ENCODE peak calls at places on chromosomes 16 and 17, in six cellular contexts. One of them, this sample, is unnamed.

GRCh38 chr17:37744633-37744927 is 279 bp downstream of the HNF1B start:
- DNase-seq in body of pancreas: no peak
- DNase-seq in coronary artery: no peak
- DNase-seq in neuronal stem cell: no peak
- DNase-seq in stimulated activated CD4-positive, alpha-beta T cell treated with anti-CD3 and anti-CD28 coated beads, Interleukin-1b, Interleukin-23, amount 100 ng/mL, for 1 hour: no peak
- DNase-seq in A172: no peak
- DNase-seq in this sample: no peak

GRCh38 chr17:33322063-33322462 is 29.0 kb upstream of the ASIC2 start:
- DNase-seq in body of pancreas: no peak
- DNase-seq in coronary artery: no peak
- DNase-seq in neuronal stem cell: no peak
- DNase-seq in stimulated activated CD4-positive, alpha-beta T cell treated with anti-CD3 and anti-CD28 coated beads, Interleukin-1b, Interleukin-23, amount 100 ng/mL, for 1 hour: no peak
- DNase-seq in A172: no peak
- DNase-seq in this sample: no peak

GRCh38 chr16:75256871-75257343 is 5.5 kb upstream of the BCAR1 start:
- DNase-seq in body of pancreas: no peak
- DNase-seq in coronary artery: peak; percentile 78
- DNase-seq in neuronal stem cell: no peak
- DNase-seq in stimulated activated CD4-positive, alpha-beta T cell treated with anti-CD3 and anti-CD28 coated beads, Interleukin-1b, Interleukin-23, amount 100 ng/mL, for 1 hour: no peak
- DNase-seq in A172: peak; percentile 77
- DNase-seq in this sample: no peak

GRCh38 chr17:8118769-8119574 is 658 bp upstream of the ALOXE3 start:
- DNase-seq in body of pancreas: peak; percentile 90
- DNase-seq in coronary artery: peak; percentile 92
- DNase-seq in neuronal stem cell: peak; percentile 88
- DNase-seq in stimulated activated CD4-positive, alpha-beta T cell treated with anti-CD3 and anti-CD28 coated beads, Interleukin-1b, Interleukin-23, amount 100 ng/mL, for 1 hour: peak; percentile 73
- DNase-seq in A172: peak; percentile 88
- DNase-seq in this sample: peak; percentile 76

GRCh38 chr16:3610698-3611144 is 685 bp downstream of the SLX4 start:
- DNase-seq in body of pancreas: no peak
- DNase-seq in coronary artery: no peak
- DNase-seq in neuronal stem cell: peak; percentile 33
- DNase-seq in stimulated activated CD4-positive, alpha-beta T cell treated with anti-CD3 and anti-CD28 coated beads, Interleukin-1b, Interleukin-23, amount 100 ng/mL, for 1 hour: no peak
- DNase-seq in A172: peak; percentile 21
- DNase-seq in this sample: no peak

GRCh38 chr16:13911306-13911705 is 8.6 kb upstream of the ERCC4 start:
- DNase-seq in body of pancreas: no peak
- DNase-seq in coronary artery: no peak
- DNase-seq in neuronal stem cell: no peak
- DNase-seq in stimulated activated CD4-positive, alpha-beta T cell treated with anti-CD3 and anti-CD28 coated beads, Interleukin-1b, Interleukin-23, amount 100 ng/mL, for 1 hour: no peak
- DNase-seq in A172: no peak
- DNase-seq in this sample: no peak

GRCh38 chr16:64864232-64864803 is 257.5 kb downstream of the CDH11 start:
- DNase-seq in body of pancreas: no peak
- DNase-seq in coronary artery: no peak
- DNase-seq in neuronal stem cell: no peak
- DNase-seq in stimulated activated CD4-positive, alpha-beta T cell treated with anti-CD3 and anti-CD28 coated beads, Interleukin-1b, Interleukin-23, amount 100 ng/mL, for 1 hour: no peak
- DNase-seq in A172: peak; percentile 92
- DNase-seq in this sample: no peak

GRCh38 chr17:2593846-2594656 is 597 bp downstream of the PAFAH1B1 start:
- DNase-seq in body of pancreas: peak; percentile 79
- DNase-seq in coronary artery: peak; percentile 86
- DNase-seq in neuronal stem cell: peak; percentile 82
- DNase-seq in stimulated activated CD4-positive, alpha-beta T cell treated with anti-CD3 and anti-CD28 coated beads, Interleukin-1b, Interleukin-23, amount 100 ng/mL, for 1 hour: peak; percentile 71
- DNase-seq in A172: peak; percentile 66
- DNase-seq in this sample: peak; percentile 70

GRCh38 chr17:77319211-77320031 is 178.7 kb downstream of the SEC14L1 start:
- DNase-seq in body of pancreas: peak; percentile 61
- DNase-seq in coronary artery: peak; percentile 97
- DNase-seq in neuronal stem cell: no peak
- DNase-seq in stimulated activated CD4-positive, alpha-beta T cell treated with anti-CD3 and anti-CD28 coated beads, Interleukin-1b, Interleukin-23, amount 100 ng/mL, for 1 hour: peak; percentile 41
- DNase-seq in A172: peak; percentile 99
- DNase-seq in this sample: no peak

GRCh38 chr17:55845385-55845784 is 94.5 kb downstream of the PCTP start:
- DNase-seq in body of pancreas: peak; percentile 26
- DNase-seq in coronary artery: peak; percentile 74
- DNase-seq in neuronal stem cell: peak; percentile 62
- DNase-seq in stimulated activated CD4-positive, alpha-beta T cell treated with anti-CD3 and anti-CD28 coated beads, Interleukin-1b, Interleukin-23, amount 100 ng/mL, for 1 hour: no peak
- DNase-seq in A172: no peak
- DNase-seq in this sample: peak; percentile 15

GRCh38 chr16:720507-720989 is 398 bp upstream of the ANTKMT start:
- DNase-seq in body of pancreas: no peak
- DNase-seq in coronary artery: no peak
- DNase-seq in neuronal stem cell: no peak
- DNase-seq in stimulated activated CD4-positive, alpha-beta T cell treated with anti-CD3 and anti-CD28 coated beads, Interleukin-1b, Interleukin-23, amount 100 ng/mL, for 1 hour: no peak
- DNase-seq in A172: peak; percentile 74
- DNase-seq in this sample: peak; percentile 70

GRCh38 chr16:66295191-66295590 is 71.3 kb upstream of the CDH5 start:
- DNase-seq in body of pancreas: no peak
- DNase-seq in coronary artery: peak; percentile 41
- DNase-seq in neuronal stem cell: no peak
- DNase-seq in stimulated activated CD4-positive, alpha-beta T cell treated with anti-CD3 and anti-CD28 coated beads, Interleukin-1b, Interleukin-23, amount 100 ng/mL, for 1 hour: no peak
- DNase-seq in A172: no peak
- DNase-seq in this sample: no peak

GRCh38 chr16:1698680-1699079 is 7.3 kb upstream of the MAPK8IP3 start:
- DNase-seq in body of pancreas: no peak
- DNase-seq in coronary artery: no peak
- DNase-seq in neuronal stem cell: no peak
- DNase-seq in stimulated activated CD4-positive, alpha-beta T cell treated with anti-CD3 and anti-CD28 coated beads, Interleukin-1b, Interleukin-23, amount 100 ng/mL, for 1 hour: no peak
- DNase-seq in A172: no peak
- DNase-seq in this sample: no peak

GRCh38 chr17:4833941-4834501 is 881 bp downstream of the MINK1 start:
- DNase-seq in body of pancreas: peak; percentile 17
- DNase-seq in coronary artery: peak; percentile 79
- DNase-seq in neuronal stem cell: no peak
- DNase-seq in stimulated activated CD4-positive, alpha-beta T cell treated with anti-CD3 and anti-CD28 coated beads, Interleukin-1b, Interleukin-23, amount 100 ng/mL, for 1 hour: no peak
- DNase-seq in A172: peak; percentile 34
- DNase-seq in this sample: no peak

GRCh38 chr17:36590082-36590481 is 1.6 kb upstream of the DHRS11 start:
- DNase-seq in body of pancreas: no peak
- DNase-seq in coronary artery: no peak
- DNase-seq in neuronal stem cell: no peak
- DNase-seq in stimulated activated CD4-positive, alpha-beta T cell treated with anti-CD3 and anti-CD28 coated beads, Interleukin-1b, Interleukin-23, amount 100 ng/mL, for 1 hour: no peak
- DNase-seq in A172: no peak
- DNase-seq in this sample: no peak

GRCh38 chr16:80198265-80198994 is 342.4 kb upstream of the DYNLRB2 start:
- DNase-seq in body of pancreas: no peak
- DNase-seq in coronary artery: no peak
- DNase-seq in neuronal stem cell: no peak
- DNase-seq in stimulated activated CD4-positive, alpha-beta T cell treated with anti-CD3 and anti-CD28 coated beads, Interleukin-1b, Interleukin-23, amount 100 ng/mL, for 1 hour: no peak
- DNase-seq in A172: no peak
- DNase-seq in this sample: no peak

GRCh38 chr16:69563605-69564580 is 1.9 kb upstream of the NFAT5 start:
- DNase-seq in body of pancreas: no peak
- DNase-seq in coronary artery: no peak
- DNase-seq in neuronal stem cell: peak; percentile 89
- DNase-seq in stimulated activated CD4-positive, alpha-beta T cell treated with anti-CD3 and anti-CD28 coated beads, Interleukin-1b, Interleukin-23, amount 100 ng/mL, for 1 hour: peak; percentile 30
- DNase-seq in A172: peak; percentile 55
- DNase-seq in this sample: no peak

GRCh38 chr17:34151081-34151480 is 104.0 kb upstream of the CCL2 start:
- DNase-seq in body of pancreas: no peak
- DNase-seq in coronary artery: no peak
- DNase-seq in neuronal stem cell: no peak
- DNase-seq in stimulated activated CD4-positive, alpha-beta T cell treated with anti-CD3 and anti-CD28 coated beads, Interleukin-1b, Interleukin-23, amount 100 ng/mL, for 1 hour: no peak
- DNase-seq in A172: no peak
- DNase-seq in this sample: no peak

GRCh38 chr16:31527617-31528287 is at the start of gene AHSP:
- DNase-seq in body of pancreas: no peak
- DNase-seq in coronary artery: no peak
- DNase-seq in neuronal stem cell: no peak
- DNase-seq in stimulated activated CD4-positive, alpha-beta T cell treated with anti-CD3 and anti-CD28 coated beads, Interleukin-1b, Interleukin-23, amount 100 ng/mL, for 1 hour: no peak
- DNase-seq in A172: no peak
- DNase-seq in this sample: no peak

GRCh38 chr17:42413464-42414040 is 9.5 kb downstream of the CAVIN1 start:
- DNase-seq in body of pancreas: no peak
- DNase-seq in coronary artery: no peak
- DNase-seq in neuronal stem cell: no peak
- DNase-seq in stimulated activated CD4-positive, alpha-beta T cell treated with anti-CD3 and anti-CD28 coated beads, Interleukin-1b, Interleukin-23, amount 100 ng/mL, for 1 hour: no peak
- DNase-seq in A172: no peak
- DNase-seq in this sample: no peak

GRCh38 chr17:6862822-6863221 is 31.3 kb upstream of the TEKT1 start:
- DNase-seq in body of pancreas: no peak
- DNase-seq in coronary artery: no peak
- DNase-seq in neuronal stem cell: no peak
- DNase-seq in stimulated activated CD4-positive, alpha-beta T cell treated with anti-CD3 and anti-CD28 coated beads, Interleukin-1b, Interleukin-23, amount 100 ng/mL, for 1 hour: no peak
- DNase-seq in A172: no peak
- DNase-seq in this sample: no peak

GRCh38 chr16:17744903-17745581 is 274.3 kb upstream of the XYLT1 start:
- DNase-seq in body of pancreas: no peak
- DNase-seq in coronary artery: no peak
- DNase-seq in neuronal stem cell: peak; percentile 43
- DNase-seq in stimulated activated CD4-positive, alpha-beta T cell treated with anti-CD3 and anti-CD28 coated beads, Interleukin-1b, Interleukin-23, amount 100 ng/mL, for 1 hour: no peak
- DNase-seq in A172: no peak
- DNase-seq in this sample: no peak

GRCh38 chr17:29682987-29683386 is 60.3 kb upstream of the CORO6 start:
- DNase-seq in body of pancreas: no peak
- DNase-seq in coronary artery: no peak
- DNase-seq in neuronal stem cell: peak; percentile 24
- DNase-seq in stimulated activated CD4-positive, alpha-beta T cell treated with anti-CD3 and anti-CD28 coated beads, Interleukin-1b, Interleukin-23, amount 100 ng/mL, for 1 hour: no peak
- DNase-seq in A172: no peak
- DNase-seq in this sample: no peak

GRCh38 chr16:66116163-66116792 is 250.2 kb upstream of the CDH5 start:
- DNase-seq in body of pancreas: no peak
- DNase-seq in coronary artery: no peak
- DNase-seq in neuronal stem cell: no peak
- DNase-seq in stimulated activated CD4-positive, alpha-beta T cell treated with anti-CD3 and anti-CD28 coated beads, Interleukin-1b, Interleukin-23, amount 100 ng/mL, for 1 hour: no peak
- DNase-seq in A172: peak; percentile 51
- DNase-seq in this sample: no peak

GRCh38 chr16:52562770-52563169 is 15.8 kb upstream of the TOX3 start:
- DNase-seq in body of pancreas: no peak
- DNase-seq in coronary artery: no peak
- DNase-seq in neuronal stem cell: no peak
- DNase-seq in stimulated activated CD4-positive, alpha-beta T cell treated with anti-CD3 and anti-CD28 coated beads, Interleukin-1b, Interleukin-23, amount 100 ng/mL, for 1 hour: no peak
- DNase-seq in A172: no peak
- DNase-seq in this sample: no peak

GRCh38 chr17:65131946-65132345 is 5.2 kb upstream of the RGS9 start:
- DNase-seq in body of pancreas: no peak
- DNase-seq in coronary artery: no peak
- DNase-seq in neuronal stem cell: no peak
- DNase-seq in stimulated activated CD4-positive, alpha-beta T cell treated with anti-CD3 and anti-CD28 coated beads, Interleukin-1b, Interleukin-23, amount 100 ng/mL, for 1 hour: no peak
- DNase-seq in A172: peak; percentile 62
- DNase-seq in this sample: no peak

GRCh38 chr17:36901506-36901905 is 35.8 kb upstream of the LHX1 start:
- DNase-seq in body of pancreas: no peak
- DNase-seq in coronary artery: no peak
- DNase-seq in neuronal stem cell: no peak
- DNase-seq in stimulated activated CD4-positive, alpha-beta T cell treated with anti-CD3 and anti-CD28 coated beads, Interleukin-1b, Interleukin-23, amount 100 ng/mL, for 1 hour: no peak
- DNase-seq in A172: peak; percentile 81
- DNase-seq in this sample: no peak

GRCh38 chr16:8854298-8854948 is 14.4 kb downstream of the CARHSP1 start:
- DNase-seq in body of pancreas: no peak
- DNase-seq in coronary artery: no peak
- DNase-seq in neuronal stem cell: no peak
- DNase-seq in stimulated activated CD4-positive, alpha-beta T cell treated with anti-CD3 and anti-CD28 coated beads, Interleukin-1b, Interleukin-23, amount 100 ng/mL, for 1 hour: no peak
- DNase-seq in A172: no peak
- DNase-seq in this sample: no peak

GRCh38 chr16:87850009-87851006 is 19.0 kb downstream of the SLC7A5 start:
- DNase-seq in body of pancreas: peak; percentile 76
- DNase-seq in coronary artery: no peak
- DNase-seq in neuronal stem cell: peak; percentile 65
- DNase-seq in stimulated activated CD4-positive, alpha-beta T cell treated with anti-CD3 and anti-CD28 coated beads, Interleukin-1b, Interleukin-23, amount 100 ng/mL, for 1 hour: peak; percentile 51
- DNase-seq in A172: no peak
- DNase-seq in this sample: peak; percentile 96

GRCh38 chr17:80260791-80261158 is at the start of gene RNF213:
- DNase-seq in body of pancreas: peak; percentile 66
- DNase-seq in coronary artery: no peak
- DNase-seq in neuronal stem cell: peak; percentile 71
- DNase-seq in stimulated activated CD4-positive, alpha-beta T cell treated with anti-CD3 and anti-CD28 coated beads, Interleukin-1b, Interleukin-23, amount 100 ng/mL, for 1 hour: no peak
- DNase-seq in A172: peak; percentile 33
- DNase-seq in this sample: peak; percentile 68

GRCh38 chr17:72219136-72219823 is 98.5 kb downstream of the SOX9 start:
- DNase-seq in body of pancreas: no peak
- DNase-seq in coronary artery: no peak
- DNase-seq in neuronal stem cell: peak; percentile 85
- DNase-seq in stimulated activated CD4-positive, alpha-beta T cell treated with anti-CD3 and anti-CD28 coated beads, Interleukin-1b, Interleukin-23, amount 100 ng/mL, for 1 hour: no peak
- DNase-seq in A172: no peak
- DNase-seq in this sample: no peak

GRCh38 chr17:77907497-77908120 is 50.9 kb upstream of the TNRC6C start:
- DNase-seq in body of pancreas: no peak
- DNase-seq in coronary artery: no peak
- DNase-seq in neuronal stem cell: no peak
- DNase-seq in stimulated activated CD4-positive, alpha-beta T cell treated with anti-CD3 and anti-CD28 coated beads, Interleukin-1b, Interleukin-23, amount 100 ng/mL, for 1 hour: no peak
- DNase-seq in A172: no peak
- DNase-seq in this sample: no peak